ENCODE peak calls at places on chromosomes 2 and 18, in ten cellular contexts. E is neural crest cell, A is B cell, S is EL, U is choroid plexus epithelial cell, J is tibial nerve, C is HCT116, G is MG63, F is lung, P is NCI-H1694. I is an unnamed sample.

GRCh38 chr2:161576421-161576820 is 47.8 kb upstream of the SLC4A10 start:
- DNase-seq in J (no peak), P (no peak), U (no peak), C (peak; percentile 24), A (no peak), S (peak; percentile 15), E (no peak), G (no peak), F (no peak), I (peak; percentile 18)

GRCh38 chr2:20877944-20878343 is 55.0 kb upstream of the LDAH start:
- DNase-seq in C (no peak), F (no peak), A (no peak), E (no peak), U (peak; percentile 28), S (no peak), J (no peak), G (no peak), P (no peak), I (no peak)

GRCh38 chr18:47931707-47932103 is 1.2 kb upstream of the SMAD2 start:
- DNase-seq in U (peak; percentile 42), S (peak; percentile 16), P (peak; percentile 55), A (no peak), E (peak; percentile 10), J (no peak), G (no peak), C (no peak), F (no peak), I (peak; percentile 25)

GRCh38 chr2:42196403-42197267 is 27.5 kb downstream of the EML4 start:
- DNase-seq in S (peak; percentile 57), U (peak; percentile 82), G (peak; percentile 4), P (peak; percentile 40), F (peak; percentile 39), A (peak; percentile 63), C (peak; percentile 22), J (peak; percentile 19), E (no peak), I (peak; percentile 30)

GRCh38 chr2:181680055-181680936 is at the start of gene NEUROD1:
- DNase-seq in E (no peak), G (peak; percentile 14), P (peak; percentile 98), A (peak; percentile 36), F (no peak), S (no peak), C (no peak), J (no peak), U (no peak), I (no peak)

GRCh38 chr18:10074122-10074521 is 160.3 kb downstream of the VAPA start:
- DNase-seq in J (no peak), C (no peak), P (no peak), U (no peak), G (no peak), E (no peak), S (no peak), F (no peak), A (no peak), I (no peak)

GRCh38 chr2:119739580-119740255 is 20.0 kb upstream of the PTPN4 start:
- DNase-seq in U (no peak), P (no peak), J (no peak), F (no peak), G (no peak), S (no peak), E (no peak), A (no peak), C (no peak), I (no peak)

GRCh38 chr18:27717816-27718215 is 459.1 kb downstream of the CDH2 start:
- DNase-seq in G (no peak), C (no peak), A (no peak), P (no peak), S (no peak), J (no peak), F (no peak), U (no peak), E (no peak), I (no peak)

GRCh38 chr2:26666671-26667070 is 25.5 kb upstream of the CIB4 start:
- DNase-seq in G (peak; percentile 11), C (no peak), E (no peak), U (no peak), S (peak; percentile 57), J (no peak), F (no peak), A (no peak), P (no peak), I (no peak)

GRCh38 chr2:106638043-106638442 is 150.9 kb downstream of the CD8B2 start:
- DNase-seq in J (no peak), C (no peak), G (no peak), F (no peak), A (peak; percentile 2), E (no peak), S (peak; percentile 6), U (peak; percentile 56), P (peak; percentile 27), I (no peak)

GRCh38 chr2:86625096-86625495 is 1.4 kb upstream of the RNF103 start:
- DNase-seq in J (no peak), C (no peak), E (no peak), S (no peak), F (no peak), U (no peak), P (no peak), G (no peak), A (no peak), I (no peak)

GRCh38 chr2:31317387-31317786 is 83.4 kb downstream of the EHD3 start:
- DNase-seq in G (no peak), J (no peak), E (no peak), S (no peak), U (no peak), F (no peak), A (no peak), P (no peak), C (no peak), I (no peak)

GRCh38 chr2:237410949-237411635 is 2.9 kb downstream of the COL6A3 start:
- DNase-seq in A (no peak), F (no peak), G (no peak), J (no peak), S (peak; percentile 48), C (no peak), E (no peak), U (peak; percentile 45), P (no peak), I (no peak)

GRCh38 chr2:216590780-216591179 is 42.4 kb upstream of the IGFBP2 start:
- DNase-seq in S (no peak), C (no peak), G (peak; percentile 71), E (no peak), A (no peak), J (no peak), U (peak; percentile 62), F (no peak), P (peak; percentile 5), I (no peak)

GRCh38 chr18:8750954-8751415 is 45.6 kb downstream of the MTCL1 start:
- DNase-seq in P (no peak), A (no peak), F (no peak), U (peak; percentile 95), C (no peak), E (no peak), S (peak; percentile 91), G (no peak), J (no peak), I (no peak)

GRCh38 chr2:56202722-56203121 is 18.9 kb downstream of the CCDC85A start:
- DNase-seq in U (no peak), G (no peak), A (no peak), C (no peak), S (no peak), F (no peak), E (no peak), J (no peak), P (no peak), I (no peak)

GRCh38 chr2:46634905-46635304 is 155.5 kb downstream of the TMEM247 start:
- DNase-seq in A (no peak), G (no peak), U (no peak), P (no peak), J (no peak), S (no peak), C (no peak), F (no peak), E (no peak), I (no peak)

GRCh38 chr18:42028232-42028832 is 73.3 kb downstream of the PIK3C3 start:
- DNase-seq in G (peak; percentile 2), F (no peak), U (peak; percentile 69), A (peak; percentile 23), J (no peak), C (no peak), P (peak; percentile 7), S (peak; percentile 34), E (peak; percentile 9), I (peak; percentile 20)

GRCh38 chr2:241942416-241943208 is 73.1 kb downstream of the RTP5 start:
- DNase-seq in G (no peak), F (no peak), U (no peak), J (no peak), P (no peak), E (no peak), A (no peak), C (no peak), S (no peak), I (no peak)

GRCh38 chr2:28268386-28268785 is 124.3 kb upstream of the FOSL2 start:
- DNase-seq in C (no peak), G (no peak), J (no peak), U (peak; percentile 57), F (no peak), S (no peak), A (no peak), E (no peak), P (no peak), I (no peak)

I was measured in GM20000.